ENCODE peak calls at places on chromosomes 6 and 20, in six cellular contexts. T is A549, P is SK-N-SH, W is HepG2, X is K562, K is GM12878. H is an unnamed sample.
A peak's percentile ranks its signal among the peaks of the same experiment; 100 is the strongest.

GRCh38 chr20:45392733-45393132 is 14.6 kb upstream of the TP53TG5 start:
- DNase-seq in W (no peak), T (no peak), P (no peak), X (no peak), K (no peak), H (no peak)

GRCh38 chr6:62150048-62150663 is 135.9 kb downstream of the KHDRBS2 start:
- DNase-seq in X (peak; percentile 28), W (peak; percentile 72), T (peak; percentile 32), K (no peak), P (peak; percentile 29), H (peak; percentile 0)

GRCh38 chr20:17381701-17382100 is 149.5 kb downstream of the BFSP1 start:
- DNase-seq in P (no peak), T (no peak), X (no peak), K (no peak), W (no peak), H (no peak)

GRCh38 chr6:21871831-21872230 is 278.3 kb downstream of the SOX4 start:
- DNase-seq in T (no peak), P (no peak), X (no peak), K (no peak), W (no peak), H (no peak)

GRCh38 chr6:7267521-7268091 is 45.4 kb downstream of the SSR1 start:
- DNase-seq in T (peak; percentile 61), P (peak; percentile 64), K (no peak), W (peak; percentile 52), X (peak; percentile 71), H (peak; percentile 94)

GRCh38 chr6:150878347-150879213 is 13.1 kb downstream of the MTHFD1L start:
- DNase-seq in K (no peak), W (peak; percentile 86), T (no peak), P (no peak), X (no peak), H (no peak)

GRCh38 chr6:135932651-135933050 is 81.2 kb downstream of the PDE7B start:
- DNase-seq in X (no peak), K (no peak), P (no peak), T (no peak), W (no peak), H (no peak)

GRCh38 chr6:23349521-23350147 is 776.4 kb upstream of the NRSN1 start:
- DNase-seq in X (no peak), T (peak; percentile 28), K (no peak), W (no peak), P (peak; percentile 71), H (peak; percentile 96)

GRCh38 chr6:147161974-147162495 is 42.2 kb upstream of the STXBP5 start:
- DNase-seq in P (no peak), W (no peak), T (peak; percentile 10), K (no peak), X (peak; percentile 88), H (peak; percentile 95)

GRCh38 chr20:62891111-62891510 is 29.5 kb upstream of the TCFL5 start:
- DNase-seq in P (no peak), T (no peak), X (no peak), K (no peak), W (no peak), H (peak; percentile 48)

GRCh38 chr20:47464380-47465101 is 37.1 kb upstream of the NCOA3 start:
- DNase-seq in P (peak; percentile 22), W (peak; percentile 100), T (peak; percentile 99), K (no peak), X (no peak), H (peak; percentile 99)

GRCh38 chr6:18117136-18117535 is 5.3 kb downstream of the NHLRC1 start:
- DNase-seq in X (no peak), K (no peak), P (no peak), T (no peak), W (no peak), H (no peak)

GRCh38 chr6:41443616-41444525 is 102.3 kb upstream of the FOXP4 start:
- DNase-seq in K (no peak), P (no peak), X (no peak), T (no peak), W (no peak), H (no peak)

GRCh38 chr20:38418509-38419204 is 16.5 kb downstream of the SNHG17 start:
- DNase-seq in W (no peak), P (no peak), X (no peak), K (no peak), T (no peak), H (peak; percentile 40)

GRCh38 chr6:50120300-50120699 is 70.6 kb upstream of the DEFB112 start:
- DNase-seq in P (no peak), K (no peak), W (no peak), T (peak; percentile 1), X (no peak), H (no peak)

GRCh38 chr6:136547336-136547735 is 2.9 kb downstream of the MAP7 start:
- DNase-seq in T (peak; percentile 70), W (no peak), K (no peak), X (no peak), P (peak; percentile 61), H (peak; percentile 63)

GRCh38 chr6:87730310-87730709 is 28.3 kb upstream of the AKIRIN2 start:
- DNase-seq in X (no peak), W (peak; percentile 55), K (no peak), T (peak; percentile 42), P (no peak), H (peak; percentile 63)

GRCh38 chr6:51411726-51412125 is 593.1 kb downstream of the TFAP2B start:
- DNase-seq in T (no peak), X (no peak), K (no peak), W (no peak), P (no peak), H (no peak)

GRCh38 chr6:141103246-141103645 is 1029.5 kb upstream of the GJE1 start:
- DNase-seq in T (no peak), K (no peak), W (no peak), X (no peak), P (no peak), H (peak; percentile 59)

GRCh38 chr6:141105481-141105880 is 1027.2 kb upstream of the GJE1 start:
- DNase-seq in W (no peak), X (no peak), T (no peak), K (no peak), P (no peak), H (peak; percentile 50)

GRCh38 chr6:141110486-141110885 is 1022.2 kb upstream of the GJE1 start:
- DNase-seq in X (no peak), T (no peak), K (no peak), W (no peak), P (no peak), H (peak; percentile 57)

DNA sequence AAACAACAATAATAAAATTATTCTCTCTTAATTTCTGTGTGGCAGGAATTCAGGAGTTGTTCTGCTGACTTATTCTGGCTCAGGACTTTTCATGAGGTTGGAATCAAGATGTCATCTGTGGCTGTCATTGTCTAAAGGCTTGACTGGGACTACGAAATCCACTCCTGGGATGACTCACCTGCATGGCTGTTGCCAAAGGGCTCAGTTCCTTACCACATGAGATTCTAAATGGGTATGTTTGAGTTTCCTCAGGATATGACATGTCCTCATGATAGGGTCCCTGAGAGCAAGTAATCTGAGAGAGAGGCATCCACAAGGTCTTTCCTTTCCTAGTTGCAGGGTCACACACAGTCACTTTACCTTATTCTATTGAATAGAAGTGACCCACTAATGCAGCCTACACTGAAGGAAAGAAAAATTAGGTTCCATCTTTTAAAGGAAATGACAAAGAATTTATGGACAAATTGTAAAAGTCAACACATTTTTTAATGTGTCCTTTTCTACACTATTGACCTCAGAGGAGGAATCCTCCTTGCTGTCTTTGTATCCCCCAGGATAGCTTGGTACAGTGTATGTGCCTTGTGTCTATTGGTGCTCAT is 1025.1 kb upstream of the GJE1 start:
- DNase-seq in W (no peak), X (no peak), K (no peak), T (no peak), P (no peak), H (peak; percentile 67)
- TF ChIP-seq SMC3 in W (no peak), X (no peak), K (no peak), T (no peak), P (no peak), H (no peak)

GRCh38 chr6:118748311-118749062 is 97.1 kb upstream of the CEP85L start:
- DNase-seq in K (no peak), P (peak; percentile 50), T (no peak), W (no peak), X (no peak), H (peak; percentile 46)
- TF ChIP-seq SMC3 in K (no peak), P (no peak), T (no peak), W (no peak), X (no peak), H (no peak)

GRCh38 chr20:20360464-20360863 is 7.4 kb upstream of the INSM1 start:
- DNase-seq in W (peak; percentile 67), K (no peak), T (peak; percentile 61), X (peak; percentile 53), P (peak; percentile 79), H (peak; percentile 69)

GRCh38 chr20:20364747-20365558 is 3.0 kb upstream of the INSM1 start:
- DNase-seq in T (no peak), W (no peak), P (no peak), X (no peak), K (no peak), H (no peak)

GRCh38 chr20:20363449-20364015 is 4.4 kb upstream of the INSM1 start:
- DNase-seq in X (no peak), P (no peak), K (no peak), W (no peak), T (no peak), H (no peak)

GRCh38 chr20:20364016-20364746 is 3.7 kb upstream of the INSM1 start:
- DNase-seq in K (no peak), P (peak; percentile 47), X (no peak), T (no peak), W (no peak), H (no peak)

DNA sequence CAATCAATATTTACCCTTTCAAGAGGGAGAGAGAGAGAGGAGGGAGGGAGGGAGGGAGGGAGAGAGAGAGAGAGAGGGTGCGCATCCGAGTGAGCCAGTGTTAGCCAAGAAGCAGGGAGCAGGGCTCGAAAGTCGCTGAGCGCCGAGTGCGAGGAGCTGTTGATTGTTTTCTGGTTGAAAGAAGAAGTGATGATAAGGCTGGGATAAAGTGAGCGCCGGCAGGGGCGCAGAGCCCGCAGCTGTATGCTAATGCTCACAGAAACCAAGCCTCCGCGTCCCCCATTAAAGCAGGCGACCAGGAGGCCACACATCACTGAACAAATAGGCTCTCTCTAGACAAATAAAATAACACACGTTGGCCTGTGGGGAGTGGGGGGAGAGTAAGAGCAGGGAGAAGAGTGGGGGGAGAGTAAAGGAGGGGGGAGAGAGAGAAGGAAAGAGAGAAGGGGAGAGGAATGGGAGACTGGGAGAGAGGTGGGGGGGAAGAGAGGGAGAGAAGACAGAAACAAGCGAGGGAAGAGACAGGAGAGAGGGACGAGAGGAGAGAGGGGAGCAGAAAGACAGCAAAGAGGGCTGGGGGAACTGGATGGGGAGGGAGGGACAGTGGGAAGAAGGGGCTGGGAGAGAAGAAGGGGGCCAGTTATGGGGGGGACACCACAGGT is 5.0 kb upstream of the INSM1 start:
- DNase-seq in T (no peak), W (no peak), K (no peak), P (peak; percentile 38), X (no peak), H (no peak)
- TF ChIP-seq SMC3 in T (no peak), W (no peak), K (no peak), P (no peak), X (no peak), H (no peak)

GRCh38 chr6:160382946-160383345 is 34.8 kb downstream of the SLC22A3 start:
- DNase-seq in P (no peak), X (no peak), T (no peak), W (no peak), K (no peak), H (no peak)

GRCh38 chr6:160376445-160376844 is 28.3 kb downstream of the SLC22A3 start:
- DNase-seq in P (no peak), K (no peak), X (no peak), W (no peak), T (no peak), H (no peak)

GRCh38 chr6:160378886-160379285 is 30.7 kb downstream of the SLC22A3 start:
- DNase-seq in W (no peak), P (no peak), T (no peak), X (no peak), K (no peak), H (no peak)

GRCh38 chr6:160378218-160378617 is 30.0 kb downstream of the SLC22A3 start:
- DNase-seq in W (no peak), P (no peak), T (no peak), X (no peak), K (no peak), H (no peak)

GRCh38 chr6:160379464-160379863 is 31.3 kb downstream of the SLC22A3 start:
- DNase-seq in X (no peak), P (no peak), W (no peak), T (no peak), K (no peak), H (peak; percentile 1)
- TF ChIP-seq SMC3 in X (no peak), P (no peak), W (no peak), T (no peak), K (no peak), H (no peak)

H was measured in IMR-90.